ENCODE peak calls at places on chromosomes 13 and 19, in four cellular contexts. R is heart left ventricle, F is heart right ventricle, X is HAP-1. H is an unnamed sample.

GRCh38 chr19:29067831-29068230 is 145.1 kb downstream of the UQCRFS1 start:
- DNase-seq in R (no peak), F (no peak), X (no peak), H (no peak)

GRCh38 chr19:10694706-10695105 is 6.5 kb upstream of the QTRT1 start:
- DNase-seq in R (no peak), F (no peak), X (no peak), H (no peak)

GRCh38 chr13:30565658-30566057 is 52.1 kb upstream of the USPL1 start:
- DNase-seq in R (no peak), F (no peak), X (no peak), H (no peak)

GRCh38 chr19:58356236-58356970 is 3.1 kb upstream of the A1BG start:
- DNase-seq in R (no peak), F (no peak), X (no peak), H (no peak)

GRCh38 chr13:75202981-75203380 is 279.0 kb downstream of the TBC1D4 start:
- DNase-seq in R (no peak), F (no peak), X (no peak), H (no peak)

GRCh38 chr19:51439021-51439465 is 19.2 kb downstream of the SIGLEC8 start:
- DNase-seq in R (no peak), F (no peak), X (no peak), H (no peak)

GRCh38 chr13:45500492-45501174 is 35.9 kb downstream of the COG3 start:
- DNase-seq in R (no peak), F (no peak), X (no peak), H (no peak)

GRCh38 chr13:25148005-25148798 is 23.9 kb downstream of the AMER2 start:
- DNase-seq in R (no peak), F (no peak), X (no peak), H (no peak)

GRCh38 chr19:44176590-44176989 is 11.7 kb downstream of the ZNF226 start:
- DNase-seq in R (no peak), F (no peak), X (no peak), H (no peak)
- H3K9me3 ChIP-seq in R (peaks cover 100% of the 10 kb centered on the region), F (peaks cover 77% of the 10 kb centered on the region), X (peaks cover 6% of the 10 kb centered on the region), H (peaks cover 99% of the 10 kb centered on the region)

DNA sequence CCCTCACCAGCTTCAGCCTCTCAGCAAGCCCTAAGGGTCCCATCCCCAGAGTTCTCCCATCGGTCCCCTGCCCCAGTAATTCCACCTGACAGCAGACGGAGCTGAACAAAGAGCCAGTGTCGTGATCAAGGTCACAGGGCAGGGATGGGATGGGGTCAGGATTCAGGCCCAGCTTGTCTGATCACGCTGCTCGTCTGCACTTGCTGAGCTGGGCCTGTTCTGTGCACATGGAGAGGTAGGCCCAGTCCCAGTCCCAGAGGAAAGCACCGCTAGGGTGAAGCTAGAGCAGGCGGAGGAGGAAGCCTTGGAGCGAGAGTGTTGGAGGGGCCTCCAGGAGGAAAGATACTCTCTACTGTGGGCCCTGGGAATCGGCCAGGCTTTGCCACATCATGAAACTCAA is 7.1 kb upstream of the RBM42 start:
- DNase-seq in R (no peak), F (no peak), X (no peak), H (no peak)
- H3K4me1 ChIP-seq in R (no peaks in the 10 kb centered on the region), F (no peaks in the 10 kb centered on the region), X (no peaks in the 10 kb centered on the region), H (no peaks in the 10 kb centered on the region)

GRCh38 chr19:3740431-3740830 is 21.1 kb downstream of the APBA3 start:
- DNase-seq in R (no peak), F (no peak), X (no peak), H (peak; percentile 43)
- H3K9me3 ChIP-seq in R (no peaks in the 10 kb centered on the region), F (no peaks in the 10 kb centered on the region), X (no peaks in the 10 kb centered on the region), H (no peaks in the 10 kb centered on the region)

DNA sequence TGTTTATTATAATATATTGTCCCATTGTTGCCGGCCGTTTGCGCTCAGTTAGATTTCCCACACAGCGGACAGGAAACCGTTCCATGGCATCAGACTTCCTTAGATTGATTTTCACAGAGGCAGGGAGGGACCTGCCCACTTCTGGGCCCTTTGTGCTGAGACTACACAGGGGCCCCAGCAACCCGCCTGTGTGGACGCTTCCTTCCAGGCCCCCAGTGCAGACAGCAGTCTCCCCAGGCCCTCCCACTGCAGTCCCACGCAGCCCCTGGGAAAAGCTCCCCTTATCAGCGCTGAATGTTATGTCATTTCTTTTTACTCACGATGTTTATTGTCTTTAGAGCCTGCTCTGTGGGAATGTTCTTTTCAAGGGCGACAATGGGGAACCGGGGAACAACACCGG is 351.7 kb upstream of the ARGLU1 start:
- DNase-seq in R (peak; percentile 81), F (peak; percentile 82), X (no peak), H (no peak)
- H3K4me1 ChIP-seq in R (peaks cover 17% of the 10 kb centered on the region), F (peaks cover 3% of the 10 kb centered on the region), X (peaks cover 8% of the 10 kb centered on the region), H (no peaks in the 10 kb centered on the region)

DNA sequence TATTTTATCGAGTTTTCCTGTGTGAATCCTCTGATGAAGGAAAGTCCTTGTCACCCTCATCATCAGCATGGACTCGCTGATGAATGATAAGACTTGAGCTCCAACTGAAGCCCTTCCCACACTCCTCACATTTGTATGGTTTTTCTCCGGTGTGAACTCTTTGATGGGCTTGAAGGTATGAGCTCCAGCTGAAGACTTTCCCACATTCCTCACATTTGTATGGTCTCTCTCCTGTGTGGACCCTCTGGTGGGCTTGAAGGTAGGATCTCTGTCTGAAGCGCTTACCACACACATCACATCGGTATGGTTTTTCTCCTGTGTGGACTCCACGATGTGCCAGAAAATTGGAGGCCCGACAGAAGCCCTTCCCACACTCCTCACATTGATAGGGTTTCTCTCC is 21.7 kb downstream of the ZNF45 start:
- DNase-seq in R (no peak), F (no peak), X (no peak), H (no peak)
- H3K9me3 ChIP-seq in R (peaks cover 99% of the 10 kb centered on the region), F (peaks cover 90% of the 10 kb centered on the region), X (peaks cover 7% of the 10 kb centered on the region), H (peaks cover 100% of the 10 kb centered on the region)

GRCh38 chr13:106102776-106103175 is 432.7 kb downstream of the EFNB2 start:
- DNase-seq in R (no peak), F (no peak), X (no peak), H (no peak)

GRCh38 chr13:106100261-106100919 is 435.1 kb downstream of the EFNB2 start:
- DNase-seq in R (peak; percentile 40), F (peak; percentile 19), X (peak; percentile 92), H (peak; percentile 89)

GRCh38 chr13:106098778-106099177 is 436.7 kb downstream of the EFNB2 start:
- DNase-seq in R (no peak), F (no peak), X (no peak), H (no peak)

GRCh38 chr13:106101201-106101600 is 434.3 kb downstream of the EFNB2 start:
- DNase-seq in R (no peak), F (no peak), X (peak; percentile 16), H (no peak)

DNA sequence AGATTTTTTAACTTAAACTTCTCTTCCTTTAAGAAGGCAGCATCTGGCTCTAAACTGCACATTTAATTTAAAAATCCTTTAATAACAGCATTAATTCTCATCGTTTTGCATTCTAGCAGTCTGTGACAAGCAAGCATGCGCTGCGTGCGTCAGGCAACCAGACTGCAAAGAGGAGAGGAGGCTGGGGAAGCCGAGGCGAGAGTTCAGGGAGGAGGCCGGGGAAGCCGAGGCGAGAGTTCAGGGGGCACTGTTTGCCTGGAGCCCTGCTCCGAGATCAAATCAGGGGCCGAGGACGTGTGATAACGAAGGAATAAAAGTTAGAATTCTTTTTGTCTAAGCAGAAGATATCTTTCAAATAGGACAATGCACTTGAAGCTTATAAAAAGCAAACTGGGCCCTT is 435.7 kb downstream of the EFNB2 start:
- DNase-seq in R (no peak), F (no peak), X (no peak), H (peak; percentile 67)
- H3K4me1 ChIP-seq in R (peaks cover 6% of the 10 kb centered on the region), F (no peaks in the 10 kb centered on the region), X (peaks cover 22% of the 10 kb centered on the region), H (peaks cover 33% of the 10 kb centered on the region)

H was measured in mucosa of descending colon.